ENCODE peak calls at places on chromosomes 2 and 18, in eight cellular contexts. N, P, G, M, C, F, E and A are unnamed samples.

GRCh38 chr2:158015428-158016076 is 86.1 kb upstream of the UPP2 start:
- DNase-seq in N (no peak), P (no peak), G (no peak), M (no peak), C (no peak), F (no peak), E (no peak), A (no peak)

GRCh38 chr2:31302940-31303563 is 69.1 kb downstream of the EHD3 start:
- DNase-seq in N (no peak), P (no peak), G (no peak), M (no peak), C (no peak), F (no peak), E (no peak), A (no peak)

GRCh38 chr18:33113421-33113820 is 327.1 kb downstream of the CCDC178 start:
- DNase-seq in N (no peak), P (no peak), G (no peak), M (no peak), C (no peak), F (no peak), E (no peak), A (no peak)

GRCh38 chr18:37403100-37403781 is 162.4 kb downstream of the CELF4 start:
- DNase-seq in N (peak; percentile 92), P (no peak), G (no peak), M (peak; percentile 30), C (no peak), F (peak; percentile 68), E (no peak), A (no peak)

GRCh38 chr2:237859082-237859433 is 365 bp upstream of the RAMP1 start:
- DNase-seq in N (no peak), P (no peak), G (no peak), M (no peak), C (peak; percentile 34), F (no peak), E (no peak), A (no peak)

GRCh38 chr2:189870396-189871089 is 86.3 kb downstream of the PMS1 start:
- DNase-seq in N (no peak), P (no peak), G (no peak), M (peak; percentile 8), C (no peak), F (no peak), E (no peak), A (no peak)

GRCh38 chr18:32552421-32553030 is 81.8 kb upstream of the GAREM1 start:
- DNase-seq in N (peak; percentile 12), P (peak; percentile 33), G (peak; percentile 81), M (peak; percentile 90), C (peak; percentile 77), F (no peak), E (peak; percentile 23), A (peak; percentile 78)

GRCh38 chr2:38557217-38557616 is 45.5 kb downstream of the HNRNPLL start:
- DNase-seq in N (no peak), P (no peak), G (no peak), M (no peak), C (no peak), F (no peak), E (no peak), A (no peak)

GRCh38 chr2:73610111-73610510 is 32.1 kb downstream of the NAT8 start:
- DNase-seq in N (no peak), P (no peak), G (no peak), M (peak; percentile 5), C (no peak), F (no peak), E (no peak), A (no peak)

GRCh38 chr2:226118471-226119429 is 680.9 kb downstream of the IRS1 start:
- DNase-seq in N (peak; percentile 92), P (no peak), G (no peak), M (peak; percentile 95), C (no peak), F (peak; percentile 32), E (no peak), A (no peak)

GRCh38 chr2:236745420-236746210 is 176.0 kb downstream of the ACKR3 start:
- DNase-seq in N (peak; percentile 72), P (no peak), G (peak; percentile 50), M (peak; percentile 89), C (no peak), F (no peak), E (peak; percentile 24), A (no peak)

GRCh38 chr2:25301453-25302352 is 40.0 kb downstream of the DNMT3A start:
- DNase-seq in N (peak; percentile 83), P (no peak), G (no peak), M (peak; percentile 64), C (peak; percentile 88), F (no peak), E (no peak), A (peak; percentile 88)

GRCh38 chr2:211157856-211158463 is 601.6 kb downstream of the CPS1 start:
- DNase-seq in N (peak; percentile 2), P (peak; percentile 75), G (peak; percentile 89), M (peak; percentile 82), C (peak; percentile 45), F (peak; percentile 76), E (peak; percentile 42), A (peak; percentile 43)

GRCh38 chr2:20584637-20585321 is 66.1 kb downstream of the HS1BP3 start:
- DNase-seq in N (peak; percentile 98), P (no peak), G (peak; percentile 83), M (peak; percentile 98), C (no peak), F (peak; percentile 54), E (peak; percentile 50), A (no peak)

GRCh38 chr2:154013514-154013913 is 141.8 kb downstream of the GALNT13 start:
- DNase-seq in N (no peak), P (no peak), G (no peak), M (no peak), C (no peak), F (no peak), E (no peak), A (no peak)

GRCh38 chr2:107197601-107198000 is 311.6 kb upstream of the ST6GAL2 start:
- DNase-seq in N (no peak), P (no peak), G (no peak), M (no peak), C (no peak), F (no peak), E (no peak), A (no peak)

GRCh38 chr2:3211256-3211970 is 166.2 kb downstream of the EIPR1 start:
- DNase-seq in N (no peak), P (no peak), G (no peak), M (no peak), C (no peak), F (no peak), E (no peak), A (no peak)

DNA sequence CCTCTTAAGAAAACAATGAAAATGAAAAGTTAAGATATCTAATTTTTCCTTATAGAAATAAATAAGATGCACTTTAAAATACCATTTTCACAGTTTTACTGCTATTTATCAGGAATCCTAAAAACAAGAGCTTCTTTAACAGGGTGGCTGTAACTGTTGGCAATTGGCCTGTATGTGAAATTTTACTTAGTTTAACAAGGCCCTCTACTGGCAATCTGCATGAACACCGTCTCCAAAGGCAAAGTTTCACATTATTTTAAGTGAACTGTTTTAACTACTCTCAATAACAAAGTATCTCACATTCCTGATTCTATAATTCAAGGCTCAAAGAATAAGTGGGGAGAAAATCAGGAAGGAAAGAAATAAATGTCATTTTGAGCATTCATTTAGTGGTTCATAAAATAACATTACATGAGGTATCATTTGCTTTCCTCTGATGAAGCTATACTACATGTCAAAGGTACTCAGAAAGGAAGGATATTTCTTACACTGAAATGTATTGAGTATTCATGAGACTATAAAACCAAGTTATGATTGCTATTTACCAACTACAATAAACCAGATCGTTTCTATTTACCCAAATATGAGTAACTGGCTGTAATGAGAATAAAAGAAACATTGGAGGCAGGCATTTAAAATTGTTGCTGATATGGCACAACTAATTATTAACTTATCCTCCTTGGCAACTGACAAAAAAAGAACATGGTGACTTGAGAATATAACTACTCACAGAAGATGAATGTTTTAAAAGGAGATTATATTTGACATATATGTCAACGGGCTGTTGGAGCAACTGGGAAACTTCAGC is 7.0 kb downstream of the NCKAP5 start:
- DNase-seq in N (peak; percentile 52), P (no peak), G (peak; percentile 66), M (peak; percentile 91), C (peak; percentile 23), F (no peak), E (no peak), A (peak; percentile 23)
- TF ChIP-seq CTCF in N (peak; percentile 67), P (peak; percentile 84), G (peak; percentile 81), M (peak; percentile 80), C (peak; percentile 66), F (peak; percentile 51), E (peak; percentile 82), A (no peak)

DNA sequence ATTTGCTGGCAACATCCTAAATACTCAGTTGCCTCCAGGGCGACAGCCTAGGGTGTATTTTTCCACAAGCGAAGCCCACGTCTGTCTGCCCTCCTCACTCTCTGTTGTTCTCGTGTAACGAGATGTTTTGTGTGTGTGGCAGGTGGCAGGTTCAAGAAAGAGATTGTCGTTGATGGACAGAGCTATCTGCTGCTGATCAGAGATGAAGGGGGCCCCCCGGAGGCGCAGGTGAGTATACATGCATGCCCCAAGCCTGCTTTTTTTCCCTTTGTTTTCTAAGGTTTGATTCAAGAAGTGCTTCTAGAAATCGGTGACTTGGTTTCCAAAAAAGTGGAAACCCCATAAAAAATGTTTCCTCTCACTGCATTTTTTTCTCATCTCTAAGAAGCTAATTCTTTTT is 247.0 kb downstream of the AGAP1 start:
- DNase-seq in N (no peak), P (no peak), G (peak; percentile 62), M (peak; percentile 21), C (no peak), F (no peak), E (no peak), A (no peak)
- TF ChIP-seq CTCF in N (peak; percentile 11), P (peak; percentile 45), G (peak; percentile 52), M (peak; percentile 47), C (no peak), F (no peak), E (peak; percentile 21), A (no peak)

DNA sequence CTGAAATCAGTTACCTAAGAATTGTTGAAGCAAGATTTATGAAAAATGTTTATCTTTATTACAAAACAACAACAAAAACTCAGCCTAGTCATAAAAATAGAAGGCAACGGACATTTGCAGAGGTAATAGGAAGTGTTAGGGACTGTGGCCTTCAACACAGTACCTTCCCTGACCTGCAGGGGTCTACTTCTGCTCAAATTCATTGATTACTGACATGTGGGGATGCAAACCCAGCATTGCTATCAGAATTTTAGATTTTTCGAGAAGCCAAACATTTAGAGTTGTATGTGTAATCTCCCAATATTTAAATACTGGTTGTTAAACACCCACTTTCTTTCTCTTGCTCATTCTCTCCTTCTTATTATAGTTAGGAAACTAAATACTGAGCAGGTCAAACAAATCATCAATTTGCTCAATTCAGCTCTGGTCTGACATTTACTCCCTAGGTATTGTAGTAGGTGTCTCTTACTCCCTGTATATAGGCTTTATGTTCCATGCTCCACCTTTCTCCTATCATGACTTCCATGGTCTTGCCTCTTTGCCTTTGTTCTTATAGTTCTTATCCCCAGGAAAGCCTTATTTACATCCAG is 198.5 kb downstream of the UBE2E3 start:
- DNase-seq in N (no peak), P (peak; percentile 8), G (peak; percentile 48), M (peak; percentile 25), C (no peak), F (no peak), E (no peak), A (no peak)
- TF ChIP-seq CTCF in N (no peak), P (peak; percentile 55), G (peak; percentile 64), M (peak; percentile 44), C (peak; percentile 51), F (peak; percentile 7), E (peak; percentile 61), A (peak; percentile 12)

GRCh38 chr2:170917219-170917851 is 11.7 kb upstream of the GORASP2 start:
- DNase-seq in N (no peak), P (no peak), G (peak; percentile 86), M (no peak), C (no peak), F (no peak), E (no peak), A (no peak)
- TF ChIP-seq CTCF in N (no peak), P (no peak), G (peak; percentile 31), M (no peak), C (no peak), F (no peak), E (no peak), A (no peak)

GRCh38 chr18:49398331-49398730 is 62.1 kb downstream of the DYM start:
- DNase-seq in N (no peak), P (no peak), G (no peak), M (no peak), C (no peak), F (no peak), E (no peak), A (no peak)
- TF ChIP-seq CTCF in N (no peak), P (no peak), G (no peak), M (no peak), C (no peak), F (no peak), E (no peak), A (no peak)